ENCODE peak calls at places on chromosomes 13 and 19, in nine cellular contexts. U is trophoblast cell; O is WERI-Rb-1; I is dorsolateral prefrontal cortex; M is cardiac muscle cell; A is neuronal stem cell; L is aorta; W is CD8-positive, alpha-beta memory T cell; V is colonic mucosa. G is an unnamed sample.

GRCh38 chr13:99905224-99905623 is 66.3 kb downstream of the ZIC5 start:
- DNase-seq in U (no peak), O (no peak), I (no peak), M (no peak), A (no peak), L (no peak), W (no peak), V (no peak), G (no peak)

GRCh38 chr13:43057653-43058317 is 34.4 kb downstream of the DNAJC15 start:
- DNase-seq in U (no peak), O (no peak), I (no peak), M (peak; percentile 38), A (no peak), L (no peak), W (peak; percentile 29), V (no peak), G (no peak)

GRCh38 chr19:40831502-40832430 is 18.5 kb downstream of the CYP2A6 start:
- DNase-seq in U (peak; percentile 85), O (no peak), I (no peak), M (peak; percentile 98), A (no peak), L (no peak), W (no peak), V (peak; percentile 67), G (no peak)

GRCh38 chr19:1520203-1520780 is 3.6 kb upstream of the PLK5 start:
- DNase-seq in U (no peak), O (no peak), I (no peak), M (no peak), A (no peak), L (no peak), W (no peak), V (no peak), G (no peak)

GRCh38 chr19:1852294-1852646 is 4.0 kb upstream of the REXO1 start:
- DNase-seq in U (no peak), O (peak; percentile 50), I (no peak), M (no peak), A (no peak), L (no peak), W (no peak), V (no peak), G (no peak)

GRCh38 chr13:32790731-32791130 is 204.5 kb downstream of the PDS5B start:
- DNase-seq in U (no peak), O (peak; percentile 15), I (no peak), M (peak; percentile 7), A (no peak), L (no peak), W (no peak), V (no peak), G (no peak)

GRCh38 chr19:33673996-33674395 is 52.2 kb downstream of the CHST8 start:
- DNase-seq in U (no peak), O (no peak), I (no peak), M (no peak), A (no peak), L (peak; percentile 46), W (no peak), V (no peak), G (no peak)

GRCh38 chr19:30063184-30064020 is 121.4 kb downstream of the URI1 start:
- DNase-seq in U (no peak), O (no peak), I (peak; percentile 5), M (no peak), A (no peak), L (no peak), W (no peak), V (no peak), G (no peak)

GRCh38 chr13:99968521-99969367 is 2.8 kb downstream of the ZIC5 start:
- DNase-seq in U (no peak), O (peak; percentile 71), I (no peak), M (no peak), A (no peak), L (no peak), W (no peak), V (peak; percentile 58), G (no peak)

GRCh38 chr13:45447050-45447661 is 17.6 kb upstream of the COG3 start:
- DNase-seq in U (no peak), O (no peak), I (no peak), M (no peak), A (no peak), L (no peak), W (no peak), V (peak; percentile 55), G (no peak)

GRCh38 chr13:30148171-30148754 is 159.1 kb downstream of the KATNAL1 start:
- DNase-seq in U (no peak), O (no peak), I (no peak), M (no peak), A (no peak), L (no peak), W (peak; percentile 33), V (no peak), G (no peak)

GRCh38 chr19:55158423-55158822 is 891 bp upstream of the TNNI3 start:
- DNase-seq in U (no peak), O (no peak), I (no peak), M (no peak), A (no peak), L (no peak), W (no peak), V (no peak), G (no peak)

GRCh38 chr19:55160986-55161365 is 3.4 kb upstream of the TNNI3 start:
- DNase-seq in U (no peak), O (no peak), I (no peak), M (no peak), A (no peak), L (no peak), W (no peak), V (no peak), G (no peak)

GRCh38 chr19:55158848-55159793 is 1.6 kb upstream of the TNNI3 start:
- DNase-seq in U (no peak), O (no peak), I (no peak), M (peak; percentile 70), A (no peak), L (no peak), W (no peak), V (no peak), G (no peak)

GRCh38 chr19:55161571-55162322 is 4.2 kb upstream of the TNNI3 start:
- DNase-seq in U (no peak), O (no peak), I (no peak), M (no peak), A (no peak), L (no peak), W (no peak), V (no peak), G (no peak)

GRCh38 chr19:55160128-55160985 is 2.8 kb upstream of the TNNI3 start:
- DNase-seq in U (peak; percentile 87), O (peak; percentile 98), I (peak; percentile 54), M (peak; percentile 89), A (peak; percentile 87), L (peak; percentile 92), W (peak; percentile 80), V (peak; percentile 92), G (peak; percentile 54)
- H3K4me3 ChIP-seq in U (no peak overlapping the region), O (peak overlapping the region; percentile 41), I (no peak overlapping the region), M (no peak overlapping the region), A (no peak overlapping the region), L (no peak overlapping the region), W (no peak overlapping the region), V (no peak overlapping the region), G (no peak overlapping the region)

GRCh38 chr19:46491975-46492682 is 3.5 kb downstream of the PNMA8B start:
- DNase-seq in U (no peak), O (no peak), I (no peak), M (no peak), A (no peak), L (peak; percentile 69), W (no peak), V (no peak), G (no peak)

GRCh38 chr19:46493236-46494114 is 2.2 kb downstream of the PNMA8B start:
- DNase-seq in U (no peak), O (no peak), I (no peak), M (peak; percentile 58), A (no peak), L (peak; percentile 85), W (no peak), V (no peak), G (no peak)

GRCh38 chr19:46494115-46494935 is 1.3 kb downstream of the PNMA8B start:
- DNase-seq in U (no peak), O (no peak), I (no peak), M (no peak), A (no peak), L (peak; percentile 75), W (no peak), V (no peak), G (no peak)

GRCh38 chr19:46490774-46491173 is 4.9 kb downstream of the PNMA8B start:
- DNase-seq in U (no peak), O (no peak), I (no peak), M (no peak), A (no peak), L (peak; percentile 51), W (no peak), V (no peak), G (no peak)

DNA sequence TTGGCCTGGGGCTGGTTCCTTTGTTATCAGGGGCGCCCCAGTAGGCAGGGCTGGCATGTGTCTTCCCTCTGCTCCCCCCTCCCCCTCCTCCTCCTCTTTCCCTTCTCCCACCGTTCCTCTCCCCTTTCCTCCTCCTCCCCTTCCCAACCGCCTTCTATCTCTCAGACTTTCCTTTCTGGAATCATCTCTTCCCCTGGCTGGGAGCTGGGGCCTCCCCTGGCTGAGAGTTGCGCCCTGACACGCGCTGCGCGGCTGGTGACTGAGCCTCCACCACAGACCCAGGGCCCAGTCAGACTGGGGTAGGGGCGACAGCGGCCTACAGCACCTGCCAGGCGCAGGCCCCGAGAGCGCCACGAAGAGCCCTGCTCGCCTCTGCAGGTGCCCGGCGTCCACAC is 2.8 kb downstream of the PNMA8B start:
- DNase-seq in U (no peak), O (no peak), I (no peak), M (no peak), A (no peak), L (no peak), W (no peak), V (no peak), G (no peak)
- H3K4me3 ChIP-seq in U (no peak overlapping the region), O (no peak overlapping the region), I (peak overlapping the region; percentile 48), M (no peak overlapping the region), A (peak overlapping the region; percentile 62), L (no peak overlapping the region), W (peak overlapping the region; percentile 34), V (peak overlapping the region; percentile 31), G (no peak overlapping the region)

DNA sequence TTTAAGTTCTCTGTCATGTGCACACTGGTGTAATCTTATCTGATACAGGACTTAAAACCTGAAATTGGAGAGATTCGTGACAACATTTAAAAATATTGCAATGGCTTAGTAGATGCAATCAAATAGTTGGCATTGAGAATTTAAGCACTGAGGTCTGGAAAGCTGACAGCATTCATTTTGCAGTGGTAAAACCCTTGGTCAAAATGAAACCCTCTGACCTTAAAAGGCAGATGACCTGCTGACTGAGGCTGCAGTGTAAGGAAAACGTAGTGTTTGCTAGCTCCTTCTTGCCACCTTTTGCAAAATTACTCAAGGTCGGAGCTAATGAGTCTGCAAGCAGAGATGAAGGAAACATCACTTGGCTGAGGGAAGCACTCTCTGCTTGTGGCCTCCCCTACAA is 150.6 kb downstream of the KCTD12 start:
- DNase-seq in U (no peak), O (no peak), I (no peak), M (no peak), A (no peak), L (no peak), W (no peak), V (no peak), G (peak; percentile 21)
- H3K4me3 ChIP-seq in U (no peak overlapping the region), O (no peak overlapping the region), I (no peak overlapping the region), M (no peak overlapping the region), A (no peak overlapping the region), L (no peak overlapping the region), W (no peak overlapping the region), V (no peak overlapping the region), G (no peak overlapping the region)

DNA sequence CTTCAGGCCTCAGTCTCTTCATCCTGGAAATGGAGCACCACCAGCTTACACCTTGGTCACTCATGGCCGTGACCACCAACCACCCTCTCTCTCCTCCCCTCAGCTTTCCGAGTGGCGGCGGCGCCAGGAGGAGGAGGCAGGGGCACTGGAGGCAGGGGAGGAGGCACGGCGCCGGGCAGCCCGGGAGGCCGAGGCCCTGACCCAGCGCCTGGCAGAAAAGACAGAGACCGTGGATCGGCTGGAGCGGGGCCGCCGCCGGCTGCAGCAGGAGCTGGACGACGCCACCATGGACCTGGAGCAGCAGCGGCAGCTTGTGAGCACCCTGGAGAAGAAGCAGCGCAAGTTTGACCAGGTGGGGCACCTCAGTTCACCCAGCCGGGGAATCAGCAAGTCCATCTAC is 47.7 kb downstream of the KCNC3 start:
- DNase-seq in U (no peak), O (no peak), I (no peak), M (no peak), A (no peak), L (peak; percentile 73), W (no peak), V (no peak), G (no peak)
- H3K4me3 ChIP-seq in U (no peak overlapping the region), O (no peak overlapping the region), I (no peak overlapping the region), M (no peak overlapping the region), A (no peak overlapping the region), L (no peak overlapping the region), W (no peak overlapping the region), V (no peak overlapping the region), G (no peak overlapping the region)